ENCODE peak calls at places on chromosome X, in nine cellular contexts. B is AG10803, U is upper lobe of left lung, F is colonic mucosa, A is fibroblast of pulmonary artery, R is A549, H is stomach, M is neural progenitor cell, T is mucosa of descending colon. G is an unnamed sample.

GRCh38 chrX:53281321-53281822 is at the start of gene IQSEC2:
- DNase-seq in T (peak; percentile 90), A (peak; percentile 77), R (peak; percentile 79), U (peak; percentile 87), B (peak; percentile 75), F (peak; percentile 94), H (peak; percentile 86), M (peak; percentile 61), G (peak; percentile 74)

GRCh38 chrX:1212532-1212931 is at the start of gene CRLF2:
- DNase-seq in H (no peak), M (no peak), B (no peak), F (no peak), U (no peak), A (no peak), T (no peak), R (peak; percentile 63), G (no peak)

GRCh38 chrX:118574666-118575065 is 79.1 kb downstream of the DOCK11 start:
- DNase-seq in H (no peak), T (no peak), A (no peak), U (no peak), M (peak; percentile 83), F (no peak), B (no peak), R (no peak), G (no peak)

GRCh38 chrX:672931-673330 is 42.3 kb downstream of the SHOX start:
- DNase-seq in A (no peak), T (no peak), M (no peak), F (no peak), B (no peak), U (no peak), H (no peak), R (peak; percentile 54), G (no peak)

GRCh38 chrX:68090266-68090665 is 343.0 kb downstream of the OPHN1 start:
- DNase-seq in H (no peak), M (no peak), B (peak; percentile 8), R (peak; percentile 3), F (no peak), A (peak; percentile 8), T (no peak), U (no peak), G (no peak)

GRCh38 chrX:22081475-22082092 is 49.5 kb downstream of the PHEX start:
- DNase-seq in M (peak; percentile 67), B (peak; percentile 61), F (peak; percentile 60), A (peak; percentile 69), H (peak; percentile 51), R (peak; percentile 63), T (no peak), U (peak; percentile 37), G (peak; percentile 73)

GRCh38 chrX:97843200-97843811 is 959.6 kb downstream of the RPA4 start:
- DNase-seq in A (no peak), U (no peak), M (no peak), H (no peak), R (no peak), B (no peak), T (peak; percentile 29), F (no peak), G (no peak)

GRCh38 chrX:68363984-68364383 is 69.3 kb downstream of the OPHN1 start:
- DNase-seq in M (no peak), U (no peak), T (no peak), F (no peak), A (no peak), R (no peak), B (no peak), H (no peak), G (peak; percentile 15)

GRCh38 chrX:19775830-19776498 is 111.4 kb downstream of the SH3KBP1 start:
- DNase-seq in B (peak; percentile 22), H (no peak), F (no peak), M (no peak), A (no peak), U (no peak), T (no peak), R (no peak), G (no peak)

GRCh38 chrX:13662537-13662841 is 9.5 kb downstream of the TCEANC start:
- DNase-seq in F (no peak), M (no peak), U (no peak), B (peak; percentile 95), A (peak; percentile 51), R (no peak), H (no peak), T (no peak), G (peak; percentile 41)

GRCh38 chrX:40402771-40403533 is 177.8 kb upstream of the ATP6AP2 start:
- DNase-seq in U (peak; percentile 50), A (peak; percentile 30), T (no peak), F (peak; percentile 20), M (no peak), H (no peak), B (peak; percentile 57), R (peak; percentile 77), G (peak; percentile 28)

GRCh38 chrX:48695524-48695875 is 1.0 kb upstream of the SUV39H1 start:
- DNase-seq in R (no peak), M (no peak), H (no peak), B (no peak), A (no peak), F (no peak), U (no peak), T (no peak), G (no peak)

GRCh38 chrX:150833454-150834056 is 64.9 kb downstream of the CD99L2 start:
- DNase-seq in U (no peak), H (no peak), T (no peak), F (no peak), A (peak; percentile 40), M (no peak), B (no peak), R (no peak), G (peak; percentile 42)

GRCh38 chrX:68889244-68889643 is 60.4 kb downstream of the EFNB1 start:
- DNase-seq in U (no peak), F (no peak), M (no peak), A (no peak), T (no peak), R (no peak), H (no peak), B (no peak), G (no peak)

GRCh38 chrX:150499240-150499639 is 69.2 kb upstream of the MTM1 start:
- DNase-seq in M (no peak), F (no peak), R (no peak), A (no peak), T (no peak), B (no peak), U (no peak), H (no peak), G (no peak)

GRCh38 chrX:866441-866990 is 235.9 kb downstream of the SHOX start:
- DNase-seq in F (no peak), U (no peak), A (no peak), H (no peak), M (no peak), R (no peak), T (no peak), B (no peak), G (no peak)

GRCh38 chrX:1534321-1535168 is 2.4 kb downstream of the P2RY8 start:
- DNase-seq in B (no peak), F (no peak), M (peak; percentile 60), A (no peak), H (no peak), R (no peak), U (no peak), T (no peak), G (no peak)

GRCh38 chrX:19912-20571 is 261.1 kb upstream of the PLCXD1 start:
- DNase-seq in U (no peak), R (no peak), F (no peak), B (peak; percentile 4), A (no peak), M (peak; percentile 36), H (no peak), T (peak; percentile 48), G (no peak)

GRCh38 chrX:9562851-9563250 is 98.0 kb downstream of the TBL1X start:
- DNase-seq in U (no peak), T (no peak), R (peak; percentile 83), H (no peak), M (no peak), F (no peak), A (peak; percentile 90), B (peak; percentile 91), G (peak; percentile 90)

GRCh38 chrX:19611636-19612376 is 96.5 kb upstream of the MAP3K15 start:
- DNase-seq in F (no peak), B (no peak), A (no peak), U (no peak), T (no peak), H (no peak), R (no peak), M (no peak), G (no peak)

GRCh38 chrX:106734827-106735226 is 8.3 kb downstream of the RNF128 start:
- DNase-seq in F (no peak), T (no peak), M (no peak), R (no peak), U (no peak), B (no peak), A (no peak), H (no peak), G (no peak)

GRCh38 chrX:46836701-46837542 is at the start of gene RP2:
- DNase-seq in A (peak; percentile 93), F (peak; percentile 89), T (peak; percentile 95), M (peak; percentile 95), R (peak; percentile 96), B (peak; percentile 93), H (peak; percentile 90), U (peak; percentile 95), G (peak; percentile 93)
- TF ChIP-seq CTCF in A (no peak), F (no peak), T (peak; percentile 11), M (no peak), R (no peak), B (no peak), H (no peak), U (peak; percentile 45), G (no peak)

GRCh38 chrX:153764786-153765137 is 713 bp downstream of the PLXNB3 start:
- DNase-seq in B (no peak), T (peak; percentile 47), H (no peak), M (no peak), A (no peak), F (no peak), R (no peak), U (no peak), G (no peak)
- H3K4me3 ChIP-seq in B (peak overlapping the region; percentile 61), T (no peak overlapping the region), H (peak overlapping the region; percentile 33), M (no peak overlapping the region), A (peak overlapping the region; percentile 55), F (no peak overlapping the region), R (no peak overlapping the region), U (no peak overlapping the region), G (peak overlapping the region; percentile 50)

GRCh38 chrX:138775501-138775900 is 64.0 kb upstream of the FGF13 start:
- DNase-seq in A (peak; percentile 34), H (no peak), R (peak; percentile 26), M (peak; percentile 46), B (peak; percentile 48), U (no peak), T (no peak), F (no peak), G (peak; percentile 25)
- TF ChIP-seq CTCF in A (peak; percentile 27), H (peak; percentile 37), R (peak; percentile 35), M (peak; percentile 60), B (peak; percentile 53), U (peak; percentile 7), T (no peak), F (peak; percentile 23), G (peak; percentile 19)

DNA sequence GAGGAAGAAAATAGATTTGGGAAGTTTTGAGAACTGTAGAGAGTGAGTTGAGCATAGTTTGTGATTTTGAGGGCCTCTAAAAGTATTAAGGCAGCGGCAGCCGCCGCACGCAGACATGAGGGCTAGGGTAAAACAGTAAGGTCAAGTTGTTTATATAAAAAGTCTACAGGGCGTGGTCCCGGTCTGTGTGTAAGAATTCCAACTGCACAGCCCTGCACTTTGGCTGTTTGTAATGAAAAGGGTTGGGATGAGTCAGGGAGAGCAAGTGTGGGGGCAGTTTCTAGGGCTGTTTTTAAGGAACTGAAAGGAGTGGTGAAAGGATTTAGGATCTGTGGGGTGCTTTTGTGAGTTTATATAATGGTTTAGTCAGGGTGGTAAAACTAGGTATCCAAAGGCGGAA is 55.0 kb downstream of the BEX3 start:
- DNase-seq in F (peak; percentile 23), B (no peak), T (no peak), M (no peak), H (no peak), U (no peak), R (peak; percentile 5), A (peak; percentile 17), G (peak; percentile 46)
- H3K4me3 ChIP-seq in F (no peak overlapping the region), B (no peak overlapping the region), T (no peak overlapping the region), M (no peak overlapping the region), H (no peak overlapping the region), U (no peak overlapping the region), R (no peak overlapping the region), A (no peak overlapping the region), G (no peak overlapping the region)

G was measured in cardiac fibroblast.